ENCODE peak calls at places on chromosomes 11 and 22, in four cellular contexts. D is GM12878, N is HepG2, C is H1. O is an unnamed sample.
A peak's percentile ranks its signal among the peaks of the same experiment; 100 is the strongest.

GRCh38 chr22:24506802-24507438 is 11.8 kb downstream of the UPB1 start:
- DNase-seq in D (no peak), N (peak; percentile 75), C (no peak), O (no peak)

GRCh38 chr11:4891996-4892640 is 10.4 kb downstream of the OR51T1 start:
- DNase-seq in N (no peak), C (no peak), D (no peak), O (no peak)

GRCh38 chr11:103682318-103683184 is 353.9 kb upstream of the DDI1 start:
- DNase-seq in N (peak; percentile 67), C (peak; percentile 53), D (peak; percentile 26), O (peak; percentile 74)

GRCh38 chr11:47979378-47980092 is 824 bp upstream of the PTPRJ start:
- DNase-seq in D (no peak), N (no peak), C (no peak), O (no peak)

GRCh38 chr22:19121631-19122142 is 525 bp downstream of the DGCR2 start:
- DNase-seq in D (no peak), N (no peak), C (no peak), O (peak; percentile 50)

GRCh38 chr11:46339816-46340215 is 7.4 kb upstream of the DGKZ start:
- DNase-seq in N (no peak), D (no peak), C (no peak), O (no peak)

GRCh38 chr11:10302744-10303557 is 1.9 kb upstream of the ADM start:
- DNase-seq in C (no peak), N (peak; percentile 70), D (no peak), O (no peak)

GRCh38 chr11:15942936-15943335 is 413.4 kb downstream of the SOX6 start:
- DNase-seq in C (no peak), D (no peak), N (no peak), O (no peak)

GRCh38 chr22:37552560-37553163 is 7.6 kb upstream of the CDC42EP1 start:
- DNase-seq in D (no peak), C (no peak), N (no peak), O (no peak)

GRCh38 chr11:119626910-119627305 is 102.1 kb downstream of the NECTIN1 start:
- DNase-seq in N (no peak), D (no peak), C (no peak), O (no peak)

GRCh38 chr11:9838961-9839360 is 175.1 kb downstream of the SWAP70 start:
- DNase-seq in D (peak; percentile 51), C (no peak), N (no peak), O (no peak)

GRCh38 chr11:108019870-108020540 is 11.3 kb downstream of the CUL5 start:
- DNase-seq in C (no peak), N (peak; percentile 8), D (no peak), O (no peak)

GRCh38 chr11:62923634-62924411 is 2.7 kb upstream of the CHRM1 start:
- DNase-seq in C (no peak), D (peak; percentile 21), N (no peak), O (no peak)

GRCh38 chr22:26471522-26471921 is 12.1 kb downstream of the HPS4 start:
- DNase-seq in C (peak; percentile 29), N (peak; percentile 31), D (no peak), O (no peak)

GRCh38 chr11:77619576-77620198 is 17.9 kb downstream of the CLNS1A start:
- DNase-seq in C (no peak), N (peak; percentile 50), D (peak; percentile 28), O (peak; percentile 22)

GRCh38 chr22:32325416-32325801 is 32.3 kb upstream of the RFPL3 start:
- DNase-seq in N (no peak), D (no peak), C (no peak), O (no peak)

GRCh38 chr11:128151338-128151737 is 436.0 kb downstream of the ETS1 start:
- DNase-seq in D (no peak), N (no peak), C (no peak), O (no peak)

GRCh38 chr22:18973264-18974031 is 37.4 kb upstream of the PRODH start:
- DNase-seq in N (no peak), D (no peak), C (no peak), O (no peak)

GRCh38 chr11:62918531-62918930 is 2.6 kb downstream of the CHRM1 start:
- DNase-seq in N (no peak), D (no peak), C (no peak), O (no peak)

GRCh38 chr11:130109441-130109840 is 39.7 kb downstream of the APLP2 start:
- DNase-seq in D (no peak), N (no peak), C (no peak), O (no peak)

GRCh38 chr11:86449993-86450629 is 75.4 kb downstream of the CCDC81 start:
- DNase-seq in C (no peak), N (no peak), D (no peak), O (no peak)

GRCh38 chr11:17651681-17652080 is 67.7 kb upstream of the MYOD1 start:
- DNase-seq in N (no peak), D (no peak), C (no peak), O (peak; percentile 3)

GRCh38 chr22:49072996-49073645 is 754.6 kb downstream of the BRD1 start:
- DNase-seq in N (no peak), C (no peak), D (no peak), O (no peak)

GRCh38 chr11:74806267-74806666 is 57.6 kb downstream of the RNF169 start:
- DNase-seq in C (no peak), D (no peak), N (peak; percentile 7), O (no peak)

GRCh38 chr11:128759597-128759996 is 65.7 kb downstream of the FLI1 start:
- DNase-seq in N (no peak), D (no peak), C (no peak), O (no peak)

GRCh38 chr11:103897156-103897555 is 139.3 kb upstream of the DDI1 start:
- DNase-seq in C (no peak), D (no peak), N (no peak), O (no peak)

GRCh38 chr11:11816511-11817319 is 25.1 kb upstream of the USP47 start:
- DNase-seq in D (no peak), N (no peak), C (no peak), O (no peak)

GRCh38 chr11:72673284-72673942 is 809 bp downstream of the PDE2A start:
- DNase-seq in D (no peak), N (no peak), C (no peak), O (no peak)

GRCh38 chr11:12279672-12280108 is 97.7 kb upstream of the PARVA start:
- DNase-seq in D (no peak), N (no peak), C (no peak), O (no peak)

DNA sequence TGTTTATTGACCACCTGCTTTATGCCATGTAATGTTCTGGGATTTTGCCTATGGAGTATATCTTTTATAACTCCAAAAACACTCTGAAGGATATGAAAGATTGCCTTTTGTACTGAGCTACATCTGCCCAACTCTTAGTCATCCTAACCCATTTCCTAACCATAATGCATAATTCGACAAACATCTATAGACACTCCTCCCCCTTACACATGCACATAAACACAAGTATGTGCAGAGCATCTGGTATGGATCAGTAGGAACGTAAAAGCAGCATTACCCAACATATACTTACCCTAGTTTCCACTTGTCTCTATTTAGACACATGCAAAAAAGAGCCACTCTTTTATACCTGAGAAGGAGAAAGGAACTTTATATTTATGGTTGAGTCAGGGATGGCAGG is 272.8 kb downstream of the FAM76B start:
- DNase-seq in D (no peak), C (no peak), N (no peak), O (no peak)
- TF ChIP-seq SUZ12 in D (no peak), C (no peak), N (no peak), O (no peak)

GRCh38 chr11:61149624-61150615 is 11.3 kb downstream of the VPS37C start:
- DNase-seq in C (no peak), D (no peak), N (peak; percentile 46), O (no peak)
- TF ChIP-seq SUZ12 in C (no peak), D (no peak), N (no peak), O (no peak)

DNA sequence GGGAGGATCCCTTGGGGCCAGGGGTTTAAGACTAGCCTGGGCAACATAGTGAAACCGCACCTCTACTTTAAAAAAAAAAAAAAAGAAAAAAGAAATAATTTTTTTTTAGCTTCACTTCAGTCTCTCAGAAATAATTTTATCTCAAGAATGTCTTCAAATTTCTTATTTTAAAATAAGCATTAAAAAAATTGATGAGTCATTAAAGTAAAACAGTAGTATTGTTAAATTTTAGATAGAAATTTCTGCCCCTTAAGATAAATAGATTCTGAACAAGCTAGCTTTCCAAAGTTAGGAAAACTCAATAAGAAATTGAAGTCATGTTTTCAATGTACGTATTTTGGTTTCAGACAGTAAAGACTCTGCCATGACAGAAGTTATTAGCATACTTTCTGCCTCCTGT is 7.7 kb upstream of the PACS1 start:
- DNase-seq in D (no peak), C (no peak), N (no peak), O (no peak)
- TF ChIP-seq SUZ12 in D (no peak), C (no peak), N (no peak), O (no peak)

GRCh38 chr11:43579919-43580276 is 100.6 kb upstream of the HSD17B12 start:
- DNase-seq in D (no peak), N (no peak), C (no peak), O (no peak)

GRCh38 chr11:43576834-43577521 is 103.6 kb upstream of the HSD17B12 start:
- DNase-seq in N (peak; percentile 32), D (no peak), C (no peak), O (peak; percentile 70)

GRCh38 chr11:43577566-43578264 is 102.8 kb upstream of the HSD17B12 start:
- DNase-seq in D (no peak), N (no peak), C (no peak), O (no peak)

GRCh38 chr11:43579171-43579918 is 101.2 kb upstream of the HSD17B12 start:
- DNase-seq in D (no peak), C (no peak), N (no peak), O (peak; percentile 66)

GRCh38 chr11:43578346-43579170 is 102.0 kb upstream of the HSD17B12 start:
- DNase-seq in C (no peak), N (no peak), D (no peak), O (no peak)
- TF ChIP-seq SUZ12 in C (peak; percentile 54), N (no peak), D (no peak), O (no peak)

GRCh38 chr11:123011510-123011909 is 29.9 kb upstream of the BSX start:
- DNase-seq in C (no peak), N (no peak), D (no peak), O (no peak)
- TF ChIP-seq SUZ12 in C (no peak), N (no peak), D (no peak), O (no peak)

GRCh38 chr11:60077216-60077817 is 11.1 kb upstream of the MS4A2 start:
- DNase-seq in C (no peak), N (no peak), D (no peak), O (no peak)

GRCh38 chr11:60080523-60080922 is 7.9 kb upstream of the MS4A2 start:
- DNase-seq in N (no peak), D (no peak), C (no peak), O (no peak)

GRCh38 chr11:60078742-60079141 is 9.7 kb upstream of the MS4A2 start:
- DNase-seq in N (no peak), D (no peak), C (no peak), O (no peak)

GRCh38 chr11:60078021-60078420 is 10.4 kb upstream of the MS4A2 start:
- DNase-seq in N (no peak), C (no peak), D (no peak), O (no peak)
- TF ChIP-seq SUZ12 in N (no peak), C (no peak), D (no peak), O (no peak)